ENCODE peak calls at places on chromosomes 5 and 9, in ten cellular contexts. One of them, this sample, is unnamed.

GRCh38 chr9:99363509-99363908 is 141.4 kb downstream of the SEC61B start:
- DNase-seq in heart right ventricle: no peak
- DNase-seq in anterior cingulate cortex: no peak
- DNase-seq in NCI-H2081: no peak
- DNase-seq in AG08395: no peak
- DNase-seq in psoas muscle: no peak
- DNase-seq in left colon: no peak
- DNase-seq in stimulated activated CD4-positive, alpha-beta T cell treated with anti-CD3 and anti-CD28 coated beads, Interleukin-1b, Interleukin-23, amount 100 ng/mL, for 24 hours: no peak
- DNase-seq in retina: no peak
- DNase-seq in PC-3: no peak
- DNase-seq in this sample: no peak

GRCh38 chr9:129245276-129245675 is 67.2 kb upstream of the IER5L start:
- DNase-seq in heart right ventricle: no peak
- DNase-seq in anterior cingulate cortex: no peak
- DNase-seq in NCI-H2081: no peak
- DNase-seq in AG08395: no peak
- DNase-seq in psoas muscle: peak
- DNase-seq in left colon: no peak
- DNase-seq in stimulated activated CD4-positive, alpha-beta T cell treated with anti-CD3 and anti-CD28 coated beads, Interleukin-1b, Interleukin-23, amount 100 ng/mL, for 24 hours: no peak
- DNase-seq in retina: no peak
- DNase-seq in PC-3: no peak
- DNase-seq in this sample: no peak

GRCh38 chr5:156819537-156819936 is 30.6 kb upstream of the PPP1R2B start:
- DNase-seq in heart right ventricle: no peak
- DNase-seq in anterior cingulate cortex: no peak
- DNase-seq in NCI-H2081: no peak
- DNase-seq in AG08395: no peak
- DNase-seq in psoas muscle: no peak
- DNase-seq in left colon: no peak
- DNase-seq in stimulated activated CD4-positive, alpha-beta T cell treated with anti-CD3 and anti-CD28 coated beads, Interleukin-1b, Interleukin-23, amount 100 ng/mL, for 24 hours: no peak
- DNase-seq in retina: no peak
- DNase-seq in PC-3: no peak
- DNase-seq in this sample: no peak

GRCh38 chr9:107727113-107727780 is 237.7 kb upstream of the KLF4 start:
- DNase-seq in heart right ventricle: no peak
- DNase-seq in anterior cingulate cortex: no peak
- DNase-seq in NCI-H2081: no peak
- DNase-seq in AG08395: peak
- DNase-seq in psoas muscle: no peak
- DNase-seq in left colon: no peak
- DNase-seq in stimulated activated CD4-positive, alpha-beta T cell treated with anti-CD3 and anti-CD28 coated beads, Interleukin-1b, Interleukin-23, amount 100 ng/mL, for 24 hours: no peak
- DNase-seq in retina: no peak
- DNase-seq in PC-3: no peak
- DNase-seq in this sample: no peak

GRCh38 chr9:130852801-130853200 is 17.7 kb downstream of the ABL1 start:
- DNase-seq in heart right ventricle: no peak
- DNase-seq in anterior cingulate cortex: no peak
- DNase-seq in NCI-H2081: no peak
- DNase-seq in AG08395: no peak
- DNase-seq in psoas muscle: no peak
- DNase-seq in left colon: no peak
- DNase-seq in stimulated activated CD4-positive, alpha-beta T cell treated with anti-CD3 and anti-CD28 coated beads, Interleukin-1b, Interleukin-23, amount 100 ng/mL, for 24 hours: no peak
- DNase-seq in retina: no peak
- DNase-seq in PC-3: no peak
- DNase-seq in this sample: no peak

GRCh38 chr5:34487202-34487879 is 168.8 kb upstream of the RAI14 start:
- DNase-seq in heart right ventricle: no peak
- DNase-seq in anterior cingulate cortex: no peak
- DNase-seq in NCI-H2081: no peak
- DNase-seq in AG08395: peak
- DNase-seq in psoas muscle: no peak
- DNase-seq in left colon: no peak
- DNase-seq in stimulated activated CD4-positive, alpha-beta T cell treated with anti-CD3 and anti-CD28 coated beads, Interleukin-1b, Interleukin-23, amount 100 ng/mL, for 24 hours: no peak
- DNase-seq in retina: no peak
- DNase-seq in PC-3: peak
- DNase-seq in this sample: no peak

GRCh38 chr9:87505869-87506678 is 8.4 kb downstream of the DAPK1 start:
- DNase-seq in heart right ventricle: no peak
- DNase-seq in anterior cingulate cortex: no peak
- DNase-seq in NCI-H2081: no peak
- DNase-seq in AG08395: no peak
- DNase-seq in psoas muscle: no peak
- DNase-seq in left colon: no peak
- DNase-seq in stimulated activated CD4-positive, alpha-beta T cell treated with anti-CD3 and anti-CD28 coated beads, Interleukin-1b, Interleukin-23, amount 100 ng/mL, for 24 hours: no peak
- DNase-seq in retina: no peak
- DNase-seq in PC-3: no peak
- DNase-seq in this sample: no peak

GRCh38 chr5:143575264-143575663 is 171.8 kb upstream of the NR3C1 start:
- DNase-seq in heart right ventricle: no peak
- DNase-seq in anterior cingulate cortex: no peak
- DNase-seq in NCI-H2081: no peak
- DNase-seq in AG08395: no peak
- DNase-seq in psoas muscle: no peak
- DNase-seq in left colon: no peak
- DNase-seq in stimulated activated CD4-positive, alpha-beta T cell treated with anti-CD3 and anti-CD28 coated beads, Interleukin-1b, Interleukin-23, amount 100 ng/mL, for 24 hours: no peak
- DNase-seq in retina: no peak
- DNase-seq in PC-3: no peak
- DNase-seq in this sample: no peak

GRCh38 chr9:92294297-92294676 is 790 bp upstream of the IARS1 start:
- DNase-seq in heart right ventricle: no peak
- DNase-seq in anterior cingulate cortex: no peak
- DNase-seq in NCI-H2081: no peak
- DNase-seq in AG08395: peak
- DNase-seq in psoas muscle: no peak
- DNase-seq in left colon: peak
- DNase-seq in stimulated activated CD4-positive, alpha-beta T cell treated with anti-CD3 and anti-CD28 coated beads, Interleukin-1b, Interleukin-23, amount 100 ng/mL, for 24 hours: no peak
- DNase-seq in retina: no peak
- DNase-seq in PC-3: no peak
- DNase-seq in this sample: no peak

GRCh38 chr5:146890073-146890472 is 11.5 kb upstream of the PPP2R2B start:
- DNase-seq in heart right ventricle: no peak
- DNase-seq in anterior cingulate cortex: no peak
- DNase-seq in NCI-H2081: no peak
- DNase-seq in AG08395: no peak
- DNase-seq in psoas muscle: no peak
- DNase-seq in left colon: no peak
- DNase-seq in stimulated activated CD4-positive, alpha-beta T cell treated with anti-CD3 and anti-CD28 coated beads, Interleukin-1b, Interleukin-23, amount 100 ng/mL, for 24 hours: no peak
- DNase-seq in retina: no peak
- DNase-seq in PC-3: no peak
- DNase-seq in this sample: no peak

GRCh38 chr5:39513236-39513635 is 88.5 kb upstream of the DAB2 start:
- DNase-seq in heart right ventricle: no peak
- DNase-seq in anterior cingulate cortex: no peak
- DNase-seq in NCI-H2081: no peak
- DNase-seq in AG08395: no peak
- DNase-seq in psoas muscle: no peak
- DNase-seq in left colon: no peak
- DNase-seq in stimulated activated CD4-positive, alpha-beta T cell treated with anti-CD3 and anti-CD28 coated beads, Interleukin-1b, Interleukin-23, amount 100 ng/mL, for 24 hours: no peak
- DNase-seq in retina: no peak
- DNase-seq in PC-3: peak
- DNase-seq in this sample: no peak

GRCh38 chr5:143168171-143168681 is 235.3 kb downstream of the NR3C1 start:
- DNase-seq in heart right ventricle: no peak
- DNase-seq in anterior cingulate cortex: no peak
- DNase-seq in NCI-H2081: no peak
- DNase-seq in AG08395: peak
- DNase-seq in psoas muscle: no peak
- DNase-seq in left colon: no peak
- DNase-seq in stimulated activated CD4-positive, alpha-beta T cell treated with anti-CD3 and anti-CD28 coated beads, Interleukin-1b, Interleukin-23, amount 100 ng/mL, for 24 hours: no peak
- DNase-seq in retina: no peak
- DNase-seq in PC-3: no peak
- DNase-seq in this sample: no peak

GRCh38 chr9:128214571-128215490 is 11.7 kb downstream of the DNM1 start:
- DNase-seq in heart right ventricle: no peak
- DNase-seq in anterior cingulate cortex: no peak
- DNase-seq in NCI-H2081: no peak
- DNase-seq in AG08395: no peak
- DNase-seq in psoas muscle: no peak
- DNase-seq in left colon: no peak
- DNase-seq in stimulated activated CD4-positive, alpha-beta T cell treated with anti-CD3 and anti-CD28 coated beads, Interleukin-1b, Interleukin-23, amount 100 ng/mL, for 24 hours: no peak
- DNase-seq in retina: no peak
- DNase-seq in PC-3: peak
- DNase-seq in this sample: no peak

GRCh38 chr9:125409637-125410521 is 148.3 kb downstream of the GAPVD1 start:
- DNase-seq in heart right ventricle: no peak
- DNase-seq in anterior cingulate cortex: no peak
- DNase-seq in NCI-H2081: no peak
- DNase-seq in AG08395: peak
- DNase-seq in psoas muscle: no peak
- DNase-seq in left colon: peak
- DNase-seq in stimulated activated CD4-positive, alpha-beta T cell treated with anti-CD3 and anti-CD28 coated beads, Interleukin-1b, Interleukin-23, amount 100 ng/mL, for 24 hours: no peak
- DNase-seq in retina: no peak
- DNase-seq in PC-3: peak
- DNase-seq in this sample: no peak

GRCh38 chr5:113331201-113331551 is 103.6 kb downstream of the TSSK1B start:
- DNase-seq in heart right ventricle: no peak
- DNase-seq in anterior cingulate cortex: no peak
- DNase-seq in NCI-H2081: no peak
- DNase-seq in AG08395: peak
- DNase-seq in psoas muscle: no peak
- DNase-seq in left colon: no peak
- DNase-seq in stimulated activated CD4-positive, alpha-beta T cell treated with anti-CD3 and anti-CD28 coated beads, Interleukin-1b, Interleukin-23, amount 100 ng/mL, for 24 hours: no peak
- DNase-seq in retina: no peak
- DNase-seq in PC-3: peak
- DNase-seq in this sample: no peak

GRCh38 chr5:119355636-119356383 is at the start of gene TNFAIP8:
- DNase-seq in heart right ventricle: peak
- DNase-seq in anterior cingulate cortex: peak
- DNase-seq in NCI-H2081: no peak
- DNase-seq in AG08395: peak
- DNase-seq in psoas muscle: peak
- DNase-seq in left colon: peak
- DNase-seq in stimulated activated CD4-positive, alpha-beta T cell treated with anti-CD3 and anti-CD28 coated beads, Interleukin-1b, Interleukin-23, amount 100 ng/mL, for 24 hours: peak
- DNase-seq in retina: peak
- DNase-seq in PC-3: peak
- DNase-seq in this sample: peak

GRCh38 chr5:136056336-136056735 is 27.5 kb downstream of the TGFBI start:
- DNase-seq in heart right ventricle: no peak
- DNase-seq in anterior cingulate cortex: no peak
- DNase-seq in NCI-H2081: no peak
- DNase-seq in AG08395: no peak
- DNase-seq in psoas muscle: no peak
- DNase-seq in left colon: no peak
- DNase-seq in stimulated activated CD4-positive, alpha-beta T cell treated with anti-CD3 and anti-CD28 coated beads, Interleukin-1b, Interleukin-23, amount 100 ng/mL, for 24 hours: no peak
- DNase-seq in retina: no peak
- DNase-seq in PC-3: no peak
- DNase-seq in this sample: no peak

GRCh38 chr9:70554881-70555280 is 140.4 kb upstream of the KLF9 start:
- DNase-seq in heart right ventricle: no peak
- DNase-seq in anterior cingulate cortex: no peak
- DNase-seq in NCI-H2081: no peak
- DNase-seq in AG08395: no peak
- DNase-seq in psoas muscle: no peak
- DNase-seq in left colon: no peak
- DNase-seq in stimulated activated CD4-positive, alpha-beta T cell treated with anti-CD3 and anti-CD28 coated beads, Interleukin-1b, Interleukin-23, amount 100 ng/mL, for 24 hours: no peak
- DNase-seq in retina: no peak
- DNase-seq in PC-3: no peak
- DNase-seq in this sample: no peak

GRCh38 chr9:95317119-95317892 is at the start of gene FANCC:
- DNase-seq in heart right ventricle: peak
- DNase-seq in anterior cingulate cortex: peak
- DNase-seq in NCI-H2081: peak
- DNase-seq in AG08395: peak
- DNase-seq in psoas muscle: peak
- DNase-seq in left colon: peak
- DNase-seq in stimulated activated CD4-positive, alpha-beta T cell treated with anti-CD3 and anti-CD28 coated beads, Interleukin-1b, Interleukin-23, amount 100 ng/mL, for 24 hours: peak
- DNase-seq in retina: peak
- DNase-seq in PC-3: peak
- DNase-seq in this sample: peak

This sample was measured in progenitor cell of endocrine pancreas.